ENCODE peak calls at places on chromosomes 5 and 9, in nine cellular contexts. D, L, F, Q, R, V, S, X and K are unnamed samples.

GRCh38 chr5:169716287-169716686 is 79.2 kb downstream of the DOCK2 start:
- DNase-seq in D (peak), L (peak), F (no peak), Q (peak), R (no peak), V (no peak), S (peak), X (no peak), K (no peak)

GRCh38 chr9:134405527-134405926 is 79.3 kb downstream of the RXRA start:
- DNase-seq in D (no peak), L (no peak), F (no peak), Q (no peak), R (no peak), V (no peak), S (no peak), X (no peak), K (no peak)

GRCh38 chr5:50325237-50325832 is 115.8 kb downstream of the EMB start:
- DNase-seq in D (peak), L (peak), F (no peak), Q (peak), R (no peak), V (no peak), S (peak), X (peak), K (peak)

GRCh38 chr5:53994148-53994547 is 316.2 kb downstream of the ARL15 start:
- DNase-seq in D (peak), L (peak), F (no peak), Q (peak), R (no peak), V (no peak), S (peak), X (no peak), K (no peak)

GRCh38 chr9:72462340-72462739 is 59.1 kb upstream of the TMC1 start:
- DNase-seq in D (peak), L (no peak), F (no peak), Q (no peak), R (no peak), V (no peak), S (no peak), X (peak), K (no peak)

GRCh38 chr9:37732952-37733351 is 20.7 kb upstream of the TRMT10B start:
- DNase-seq in D (no peak), L (no peak), F (no peak), Q (no peak), R (no peak), V (no peak), S (no peak), X (no peak), K (no peak)

GRCh38 chr5:91352831-91353695 is 30.1 kb downstream of the ARRDC3 start:
- DNase-seq in D (no peak), L (no peak), F (no peak), Q (no peak), R (no peak), V (no peak), S (no peak), X (no peak), K (no peak)

GRCh38 chr9:120655005-120655622 is 59.2 kb downstream of the MEGF9 start:
- DNase-seq in D (peak), L (peak), F (no peak), Q (peak), R (no peak), V (no peak), S (peak), X (no peak), K (no peak)

GRCh38 chr5:79697222-79698164 is 7.9 kb downstream of the CMYA5 start:
- DNase-seq in D (peak), L (peak), F (no peak), Q (peak), R (no peak), V (no peak), S (peak), X (no peak), K (no peak)

GRCh38 chr5:172530406-172530805 is 76.1 kb upstream of the SH3PXD2B start:
- DNase-seq in D (no peak), L (no peak), F (no peak), Q (no peak), R (no peak), V (no peak), S (no peak), X (no peak), K (no peak)

GRCh38 chr5:405421-405820 is 37.6 kb upstream of the EXOC3 start:
- DNase-seq in D (no peak), L (no peak), F (peak), Q (no peak), R (peak), V (no peak), S (no peak), X (no peak), K (no peak)

GRCh38 chr9:5389109-5389732 is 48.5 kb downstream of the PLGRKT start:
- DNase-seq in D (peak), L (peak), F (no peak), Q (peak), R (no peak), V (no peak), S (peak), X (no peak), K (peak)

GRCh38 chr9:133682961-133683493 is 46.9 kb downstream of the DBH start:
- DNase-seq in D (no peak), L (no peak), F (no peak), Q (no peak), R (no peak), V (no peak), S (no peak), X (no peak), K (no peak)

DNA sequence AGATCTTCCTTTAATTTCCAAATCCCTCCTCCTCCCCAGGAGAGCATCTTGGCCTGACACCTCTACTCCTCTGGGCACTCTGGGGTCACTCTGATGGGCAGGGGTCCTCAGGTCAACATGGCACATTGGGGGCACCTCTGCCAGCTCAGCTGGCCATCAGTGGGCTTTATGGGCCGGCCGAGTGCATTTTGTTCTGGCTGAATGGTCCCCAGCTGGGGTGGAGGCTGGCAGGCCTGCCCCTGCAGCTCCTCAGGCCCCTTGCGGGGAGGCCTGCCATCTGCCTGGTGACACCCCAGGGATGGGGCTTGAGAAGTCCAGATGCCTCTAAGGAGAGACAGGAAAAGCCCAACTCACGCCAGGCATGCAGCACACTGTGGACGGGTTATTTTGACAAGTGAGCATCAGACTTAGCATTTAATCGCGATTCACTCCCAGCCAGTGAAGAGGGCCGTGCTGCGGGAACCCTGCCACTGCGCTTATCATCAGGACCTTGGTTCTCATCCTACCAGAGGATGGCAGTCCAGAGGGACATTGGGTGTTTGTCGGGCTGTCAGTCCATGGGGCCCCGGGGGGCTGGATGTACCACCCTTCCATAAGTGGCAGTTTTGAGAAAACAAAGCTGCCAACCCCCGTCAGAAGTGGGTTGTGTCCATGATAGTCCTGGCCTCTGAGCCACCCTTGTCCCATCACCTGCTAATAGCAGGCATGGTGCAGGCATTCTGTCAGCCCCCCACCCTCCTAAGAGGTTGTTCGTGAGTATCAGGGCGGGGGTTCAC is 21.7 kb downstream of the PHF2 start:
- DNase-seq in D (no peak), L (no peak), F (peak), Q (no peak), R (peak), V (no peak), S (no peak), X (no peak), K (no peak)
- H3K4me3 ChIP-seq in D (no peak), L (no peak), F (no peak), Q (no peak), R (no peak), V (no peak), S (no peak), X (no peak), K (no peak)

GRCh38 chr5:150166193-150167162 is at the start of gene CDX1:
- DNase-seq in D (no peak), L (no peak), F (no peak), Q (no peak), R (no peak), V (no peak), S (no peak), X (no peak), K (no peak)

GRCh38 chr5:150168864-150169263 is 2.3 kb downstream of the CDX1 start:
- DNase-seq in D (no peak), L (no peak), F (no peak), Q (no peak), R (no peak), V (no peak), S (no peak), X (no peak), K (no peak)

GRCh38 chr5:150167163-150167798 is 703 bp downstream of the CDX1 start:
- DNase-seq in D (no peak), L (no peak), F (no peak), Q (no peak), R (no peak), V (no peak), S (no peak), X (no peak), K (no peak)

GRCh38 chr5:150164640-150165039 is 1.9 kb upstream of the CDX1 start:
- DNase-seq in D (peak), L (no peak), F (no peak), Q (no peak), R (no peak), V (no peak), S (peak), X (no peak), K (no peak)

GRCh38 chr5:150167908-150168307 is 1.3 kb downstream of the CDX1 start:
- DNase-seq in D (no peak), L (no peak), F (no peak), Q (no peak), R (no peak), V (no peak), S (no peak), X (no peak), K (no peak)
- TF ChIP-seq CTCF in D (peak), L (peak), F (no peak), Q (no peak), R (no peak), V (no peak), S (no peak), X (no peak), K (peak)

GRCh38 chr5:98474211-98474610 is 299.3 kb upstream of the RGMB start:
- DNase-seq in D (no peak), L (no peak), F (no peak), Q (no peak), R (no peak), V (no peak), S (no peak), X (no peak), K (no peak)
- H3K4me3 ChIP-seq in D (no peak), L (no peak), F (no peak), Q (no peak), R (no peak), V (no peak), S (no peak), X (no peak), K (no peak)

DNA sequence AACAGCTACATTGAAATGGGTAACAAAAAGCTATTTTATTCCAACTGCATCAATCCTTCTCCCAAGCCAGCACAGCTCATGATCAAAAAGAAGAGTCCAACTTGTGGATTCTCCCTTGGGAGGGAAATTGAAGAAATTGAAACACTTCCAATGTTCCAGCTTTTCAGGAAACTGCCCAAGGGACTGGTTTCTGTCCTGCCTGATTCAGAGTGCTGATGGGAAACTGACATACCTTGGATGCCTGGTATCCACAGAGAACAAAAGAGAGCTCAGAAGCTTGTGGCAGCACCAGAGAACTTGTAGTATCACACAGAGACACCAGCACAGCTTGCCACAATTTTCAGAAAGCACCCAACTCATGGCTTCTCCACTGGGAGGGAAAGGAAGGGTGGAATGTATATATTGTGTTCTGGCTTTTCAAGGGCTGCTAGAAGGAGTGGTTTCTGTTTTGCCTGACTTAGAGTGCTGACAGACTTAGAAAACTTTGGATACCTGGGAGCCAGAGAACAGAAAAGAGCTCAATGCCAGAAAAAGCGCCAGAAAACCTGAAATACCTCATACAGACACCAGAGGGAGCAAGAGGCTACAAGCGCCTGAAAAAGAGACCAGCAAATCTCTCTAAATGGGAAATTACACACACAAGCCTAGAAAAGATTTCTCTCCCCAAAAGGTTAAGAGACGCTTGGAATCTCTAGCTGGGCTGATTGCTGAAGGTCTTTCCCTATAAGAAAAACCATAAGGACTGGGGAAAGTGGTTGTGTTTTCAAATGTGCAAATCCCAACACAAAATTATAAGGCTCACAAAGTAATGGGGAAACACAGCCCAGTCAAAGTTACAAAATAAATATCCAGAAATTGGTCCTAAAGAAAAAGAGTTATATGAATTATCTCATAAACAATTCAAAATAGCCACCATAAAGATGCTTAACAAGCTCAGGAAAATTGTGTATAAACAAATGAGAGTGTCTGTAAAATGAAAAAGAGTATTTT is 178.8 kb downstream of the SPOCK1 start:
- DNase-seq in D (peak), L (peak), F (no peak), Q (peak), R (no peak), V (no peak), S (peak), X (peak), K (peak)
- TF ChIP-seq CTCF in D (peak), L (peak), F (peak), Q (peak), R (peak), V (peak), S (peak), X (peak), K (peak)

GRCh38 chr5:120151825-120152224 is 312.3 kb upstream of the PRR16 start:
- DNase-seq in D (no peak), L (no peak), F (no peak), Q (no peak), R (no peak), V (no peak), S (no peak), X (no peak), K (no peak)
- H3K4me3 ChIP-seq in D (no peak), L (no peak), F (no peak), Q (no peak), R (no peak), V (no peak), S (no peak), X (no peak), K (no peak)

GRCh38 chr5:1503301-1504243 is 20.2 kb downstream of the LPCAT1 start:
- DNase-seq in D (no peak), L (no peak), F (peak), Q (peak), R (no peak), V (no peak), S (no peak), X (no peak), K (no peak)
- TF ChIP-seq CTCF in D (peak), L (no peak), F (no peak), Q (no peak), R (no peak), V (no peak), S (no peak), X (no peak), K (no peak)

GRCh38 chr5:168409601-168410458 is 76.4 kb upstream of the RARS1 start:
- DNase-seq in D (peak), L (peak), F (no peak), Q (peak), R (no peak), V (peak), S (peak), X (no peak), K (no peak)
- H3K4me3 ChIP-seq in D (peak), L (no peak), F (no peak), Q (no peak), R (no peak), V (no peak), S (peak), X (no peak), K (no peak)